ENCODE peak calls at places on chromosomes 3 and 15, in seven cellular contexts. One of them, this sample, is unnamed.

GRCh38 chr15:38147246-38147645 is 105.4 kb upstream of the SPRED1 start:
- DNase-seq in sciatic nerve: no peak
- DNase-seq in NCI-H2081: no peak
- DNase-seq in hippocampal formation: no peak
- DNase-seq in nephron progenitor cell: no peak
- DNase-seq in NCI-H345: no peak
- DNase-seq in NCI-H2171 treated with DMSO at 0.1 percent for 48 hours: no peak
- DNase-seq in this sample: no peak

GRCh38 chr3:37768107-37768809 is 93.4 kb upstream of the CTDSPL start:
- DNase-seq in sciatic nerve: no peak
- DNase-seq in NCI-H2081: peak; percentile 0
- DNase-seq in hippocampal formation: no peak
- DNase-seq in nephron progenitor cell: peak; percentile 41
- DNase-seq in NCI-H345: peak; percentile 43
- DNase-seq in NCI-H2171 treated with DMSO at 0.1 percent for 48 hours: peak; percentile 80
- DNase-seq in this sample: no peak

GRCh38 chr15:85757073-85757938 is 37.4 kb downstream of the KLHL25 start:
- DNase-seq in sciatic nerve: peak; percentile 46
- DNase-seq in NCI-H2081: no peak
- DNase-seq in hippocampal formation: no peak
- DNase-seq in nephron progenitor cell: no peak
- DNase-seq in NCI-H345: no peak
- DNase-seq in NCI-H2171 treated with DMSO at 0.1 percent for 48 hours: no peak
- DNase-seq in this sample: no peak

GRCh38 chr3:170054204-170054603 is 16.4 kb downstream of the GPR160 start:
- DNase-seq in sciatic nerve: no peak
- DNase-seq in NCI-H2081: no peak
- DNase-seq in hippocampal formation: no peak
- DNase-seq in nephron progenitor cell: no peak
- DNase-seq in NCI-H345: no peak
- DNase-seq in NCI-H2171 treated with DMSO at 0.1 percent for 48 hours: peak; percentile 10
- DNase-seq in this sample: no peak

GRCh38 chr3:152328841-152329240 is 60.1 kb downstream of the MBNL1 start:
- DNase-seq in sciatic nerve: no peak
- DNase-seq in NCI-H2081: no peak
- DNase-seq in hippocampal formation: no peak
- DNase-seq in nephron progenitor cell: no peak
- DNase-seq in NCI-H345: no peak
- DNase-seq in NCI-H2171 treated with DMSO at 0.1 percent for 48 hours: no peak
- DNase-seq in this sample: no peak

GRCh38 chr15:66851226-66852063 is 149.4 kb downstream of the SMAD6 start:
- DNase-seq in sciatic nerve: peak; percentile 91
- DNase-seq in NCI-H2081: peak; percentile 60
- DNase-seq in hippocampal formation: peak; percentile 24
- DNase-seq in nephron progenitor cell: peak; percentile 89
- DNase-seq in NCI-H345: peak; percentile 62
- DNase-seq in NCI-H2171 treated with DMSO at 0.1 percent for 48 hours: peak; percentile 80
- DNase-seq in this sample: peak; percentile 40

GRCh38 chr3:188157971-188158370 is 4.0 kb downstream of the LPP start:
- DNase-seq in sciatic nerve: no peak
- DNase-seq in NCI-H2081: no peak
- DNase-seq in hippocampal formation: no peak
- DNase-seq in nephron progenitor cell: no peak
- DNase-seq in NCI-H345: no peak
- DNase-seq in NCI-H2171 treated with DMSO at 0.1 percent for 48 hours: no peak
- DNase-seq in this sample: no peak

GRCh38 chr3:69359339-69359893 is 26.5 kb downstream of the FRMD4B start:
- DNase-seq in sciatic nerve: no peak
- DNase-seq in NCI-H2081: no peak
- DNase-seq in hippocampal formation: no peak
- DNase-seq in nephron progenitor cell: no peak
- DNase-seq in NCI-H345: no peak
- DNase-seq in NCI-H2171 treated with DMSO at 0.1 percent for 48 hours: no peak
- DNase-seq in this sample: no peak

GRCh38 chr15:73800662-73801345 is 47.7 kb upstream of the INSYN1 start:
- DNase-seq in sciatic nerve: no peak
- DNase-seq in NCI-H2081: no peak
- DNase-seq in hippocampal formation: peak; percentile 43
- DNase-seq in nephron progenitor cell: no peak
- DNase-seq in NCI-H345: no peak
- DNase-seq in NCI-H2171 treated with DMSO at 0.1 percent for 48 hours: peak; percentile 10
- DNase-seq in this sample: no peak

GRCh38 chr3:44939581-44940036 is 36.4 kb downstream of the ZDHHC3 start:
- DNase-seq in sciatic nerve: no peak
- DNase-seq in NCI-H2081: no peak
- DNase-seq in hippocampal formation: peak; percentile 25
- DNase-seq in nephron progenitor cell: no peak
- DNase-seq in NCI-H345: no peak
- DNase-seq in NCI-H2171 treated with DMSO at 0.1 percent for 48 hours: no peak
- DNase-seq in this sample: no peak

GRCh38 chr3:14539384-14540208 is 546 bp downstream of the GRIP2 start:
- DNase-seq in sciatic nerve: no peak
- DNase-seq in NCI-H2081: no peak
- DNase-seq in hippocampal formation: no peak
- DNase-seq in nephron progenitor cell: no peak
- DNase-seq in NCI-H345: no peak
- DNase-seq in NCI-H2171 treated with DMSO at 0.1 percent for 48 hours: no peak
- DNase-seq in this sample: no peak

GRCh38 chr3:149536429-149536828 is 61.9 kb downstream of the TM4SF4 start:
- DNase-seq in sciatic nerve: no peak
- DNase-seq in NCI-H2081: no peak
- DNase-seq in hippocampal formation: no peak
- DNase-seq in nephron progenitor cell: peak; percentile 47
- DNase-seq in NCI-H345: no peak
- DNase-seq in NCI-H2171 treated with DMSO at 0.1 percent for 48 hours: no peak
- DNase-seq in this sample: no peak